ENCODE peak calls at places on chromosomes 1 and 21, in seven cellular contexts. D is transverse colon, W is tibial nerve, O is stomach, L is heart left ventricle, A is body of pancreas, T is spleen. U is an unnamed sample. For H3K4me1 and H3K36me3, the result is how much of the 10 kb centered on the place peaks cover.

GRCh38 chr1:185813401-185813979 is 79.3 kb downstream of the HMCN1 start:
- DNase-seq in W (no peak), D (peak), T (no peak), O (no peak), A (no peak), L (no peak), U (no peak)

GRCh38 chr1:87682565-87682964 is 353.9 kb downstream of the LMO4 start:
- DNase-seq in A (no peak), W (no peak), L (no peak), O (no peak), T (no peak), D (no peak), U (no peak)

GRCh38 chr21:25790122-25790951 is 55.6 kb downstream of the GABPA start:
- DNase-seq in L (no peak), W (no peak), A (no peak), O (no peak), D (no peak), T (no peak), U (no peak)

GRCh38 chr1:247487057-247487456 is 29.2 kb upstream of the OR2B11 start:
- DNase-seq in D (peak), A (no peak), T (no peak), L (no peak), W (no peak), O (no peak), U (no peak)

GRCh38 chr1:220808501-220809186 is 21.9 kb downstream of the MTARC1 start:
- DNase-seq in O (no peak), A (no peak), L (no peak), T (no peak), W (no peak), D (no peak), U (no peak)

GRCh38 chr1:82388679-82389078 is 587.9 kb downstream of the ADGRL2 start:
- DNase-seq in D (no peak), A (peak), L (no peak), O (no peak), W (no peak), T (no peak), U (no peak)

GRCh38 chr1:8135250-8135649 is 109.1 kb upstream of the ERRFI1 start:
- DNase-seq in D (no peak), T (no peak), W (no peak), A (no peak), O (no peak), L (no peak), U (no peak)

GRCh38 chr21:27024316-27024715 is 57.4 kb upstream of the ADAMTS5 start:
- DNase-seq in A (no peak), W (no peak), L (no peak), O (no peak), T (no peak), D (no peak), U (no peak)

GRCh38 chr1:232841823-232842565 is 36.8 kb downstream of the MAP10 start:
- DNase-seq in D (no peak), O (no peak), A (no peak), T (no peak), L (no peak), W (no peak), U (no peak)

GRCh38 chr1:45687753-45688737 is at the start of gene TMEM69:
- DNase-seq in L (peak), T (peak), O (peak), W (peak), A (peak), D (peak), U (peak)

GRCh38 chr1:9093096-9093495 is 23.7 kb upstream of the SLC2A5 start:
- DNase-seq in L (no peak), D (no peak), A (no peak), W (no peak), O (no peak), T (no peak), U (no peak)

GRCh38 chr1:231626951-231627614 is 493 bp downstream of the DISC1 start:
- DNase-seq in T (peak), A (peak), O (peak), W (peak), L (peak), D (peak), U (peak)

GRCh38 chr1:7471836-7472235 is 299.3 kb upstream of the VAMP3 start:
- DNase-seq in A (no peak), O (no peak), D (no peak), L (no peak), T (no peak), W (no peak), U (no peak)

GRCh38 chr1:65615859-65616258 is 176.8 kb upstream of the PDE4B start:
- DNase-seq in O (no peak), D (no peak), A (no peak), T (no peak), W (no peak), L (no peak), U (no peak)

GRCh38 chr1:214146523-214146922 is 134.4 kb upstream of the SMYD2 start:
- DNase-seq in T (no peak), L (no peak), O (no peak), W (no peak), A (no peak), D (peak), U (no peak)

GRCh38 chr1:43337588-43337987 is at the start of gene MPL:
- DNase-seq in T (no peak), D (no peak), W (no peak), O (no peak), L (no peak), A (no peak), U (no peak)

GRCh38 chr1:228276901-228277490 is 69.2 kb downstream of the OBSCN start:
- DNase-seq in O (no peak), A (no peak), D (no peak), T (peak), W (no peak), L (peak), U (peak)

GRCh38 chr1:89715677-89716076 is 82.8 kb downstream of the LRRC8C start:
- DNase-seq in L (no peak), T (no peak), W (no peak), D (no peak), O (no peak), A (no peak), U (no peak)

GRCh38 chr1:20950689-20951088 is 163.6 kb upstream of the HP1BP3 start:
- DNase-seq in A (no peak), D (no peak), L (no peak), W (no peak), T (no peak), O (no peak), U (no peak)

GRCh38 chr1:171468120-171468790 is 17.1 kb upstream of the PRRC2C start:
- DNase-seq in D (no peak), A (no peak), L (no peak), T (no peak), W (no peak), O (no peak), U (no peak)

GRCh38 chr1:157992031-157992568 is 1.3 kb upstream of the KIRREL1 start:
- DNase-seq in W (peak), L (peak), A (peak), D (peak), O (peak), T (no peak), U (peak)

GRCh38 chr1:192952646-192953045 is 106.5 kb downstream of the UCHL5 start:
- DNase-seq in A (no peak), D (no peak), T (no peak), O (no peak), L (no peak), W (no peak), U (no peak)

GRCh38 chr1:46522184-46522968 is 29.1 kb downstream of the KNCN start:
- DNase-seq in A (peak), O (peak), L (no peak), T (peak), D (peak), W (peak), U (no peak)

GRCh38 chr1:15100369-15101111 is 53.0 kb upstream of the TMEM51 start:
- DNase-seq in T (no peak), O (peak), A (peak), L (no peak), W (no peak), D (peak), U (peak)

GRCh38 chr21:36504067-36505058 is 24.4 kb upstream of the CLDN14 start:
- DNase-seq in L (no peak), W (no peak), T (no peak), A (peak), O (no peak), D (peak), U (no peak)

GRCh38 chr1:246518456-246519205 is 11.6 kb upstream of the SMYD3 start:
- DNase-seq in A (no peak), D (no peak), W (no peak), T (no peak), L (no peak), O (no peak), U (no peak)

GRCh38 chr21:46092811-46093667 is 4.9 kb upstream of the COL6A2 start:
- DNase-seq in D (no peak), O (peak), W (no peak), L (peak), A (no peak), T (no peak), U (no peak)

GRCh38 chr1:178942285-178943218 is 71.7 kb upstream of the ANGPTL1 start:
- DNase-seq in T (no peak), L (peak), O (no peak), A (no peak), D (no peak), W (no peak), U (no peak)

GRCh38 chr21:34846601-34847112 is 177.9 kb downstream of the CLIC6 start:
- DNase-seq in A (no peak), O (no peak), D (peak), W (no peak), L (no peak), T (no peak), U (no peak)

GRCh38 chr1:192573499-192573898 is 2.1 kb upstream of the RGS1 start:
- DNase-seq in L (no peak), W (no peak), T (no peak), O (no peak), A (no peak), D (no peak), U (no peak)

GRCh38 chr1:247392088-247392487 is 23.9 kb upstream of the NLRP3 start:
- DNase-seq in A (no peak), W (no peak), T (no peak), D (no peak), L (no peak), O (no peak), U (no peak)

GRCh38 chr1:114458208-114458777 is 52.7 kb downstream of the TRIM33 start:
- DNase-seq in A (no peak), L (no peak), O (no peak), T (no peak), D (no peak), W (no peak), U (no peak)
- TF ChIP-seq POLR2A in A (no peak), L (no peak), O (no peak), T (no peak), D (no peak), W (no peak), U (no peak)

GRCh38 chr1:154326546-154327465 is 1.5 kb downstream of the ATP8B2 start:
- DNase-seq in O (no peak), D (no peak), L (peak), W (peak), T (no peak), A (peak), U (peak)
- H3K4me1 ChIP-seq in O (half or more), D (under half), L (under half), W (under half), T (half or more), A (under half), U (under half)

DNA sequence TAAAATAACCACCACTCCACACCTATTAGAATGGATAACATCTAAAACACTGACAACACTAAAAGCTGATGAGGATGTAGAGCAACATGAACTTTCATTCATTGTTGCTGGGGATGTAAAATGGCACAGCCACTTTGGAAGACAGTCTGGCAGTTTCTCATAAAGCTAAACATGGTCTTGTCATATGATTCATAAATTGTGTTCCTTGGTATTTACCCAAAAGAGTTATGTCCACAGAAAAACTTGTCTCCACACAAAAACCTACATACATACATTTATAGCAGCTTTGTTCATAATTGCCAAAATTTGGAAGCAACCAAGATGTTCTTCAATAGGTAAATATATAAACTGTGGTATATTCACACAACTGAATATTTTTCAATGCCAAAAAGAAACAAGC is 16.0 kb upstream of the XCL1 start:
- DNase-seq in W (no peak), O (no peak), L (no peak), T (no peak), A (no peak), D (no peak), U (no peak)
- H3K36me3 ChIP-seq in W (under half), O (under half), L (under half), T (under half), A (under half), D (under half), U (under half)

GRCh38 chr1:31957701-31958674 is 19.8 kb upstream of the PTP4A2 start:
- DNase-seq in D (no peak), O (no peak), T (no peak), L (no peak), W (no peak), A (no peak), U (no peak)
- TF ChIP-seq POLR2A in D (no peak), O (no peak), T (no peak), L (no peak), W (no peak), A (no peak), U (no peak)

DNA sequence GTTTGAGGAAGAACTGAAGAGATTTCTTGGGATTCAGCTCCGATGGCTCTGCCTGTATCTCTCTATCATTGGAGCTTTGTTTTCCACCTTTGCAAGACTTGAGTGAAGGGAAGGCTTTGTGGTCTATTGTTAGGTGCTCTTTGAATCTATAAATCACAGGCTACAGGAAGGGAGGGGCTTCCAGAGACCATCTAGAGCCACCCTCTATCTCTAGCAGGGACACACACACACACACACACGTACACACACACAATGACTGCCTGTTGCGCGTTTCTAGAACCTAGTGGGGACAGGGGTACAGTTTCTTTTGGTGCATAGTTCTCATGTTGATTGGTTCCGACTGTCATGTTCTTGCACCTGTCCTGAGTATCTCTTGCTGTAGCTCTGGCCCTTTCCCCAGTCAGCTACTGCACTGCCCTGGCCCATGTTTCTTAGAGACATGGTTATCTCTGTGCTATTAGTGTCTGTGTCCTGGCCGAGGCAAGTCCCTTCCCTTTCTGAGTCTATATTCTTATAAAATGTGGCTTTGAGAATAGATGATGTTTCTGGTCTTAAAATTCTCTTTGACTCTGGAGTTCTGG is 60.7 kb downstream of the MAN1C1 start:
- DNase-seq in L (no peak), A (no peak), T (peak), W (no peak), O (no peak), D (no peak), U (no peak)
- H3K4me1 ChIP-seq in L (under half), A (under half), T (under half), W (under half), O (under half), D (under half), U (under half)

DNA sequence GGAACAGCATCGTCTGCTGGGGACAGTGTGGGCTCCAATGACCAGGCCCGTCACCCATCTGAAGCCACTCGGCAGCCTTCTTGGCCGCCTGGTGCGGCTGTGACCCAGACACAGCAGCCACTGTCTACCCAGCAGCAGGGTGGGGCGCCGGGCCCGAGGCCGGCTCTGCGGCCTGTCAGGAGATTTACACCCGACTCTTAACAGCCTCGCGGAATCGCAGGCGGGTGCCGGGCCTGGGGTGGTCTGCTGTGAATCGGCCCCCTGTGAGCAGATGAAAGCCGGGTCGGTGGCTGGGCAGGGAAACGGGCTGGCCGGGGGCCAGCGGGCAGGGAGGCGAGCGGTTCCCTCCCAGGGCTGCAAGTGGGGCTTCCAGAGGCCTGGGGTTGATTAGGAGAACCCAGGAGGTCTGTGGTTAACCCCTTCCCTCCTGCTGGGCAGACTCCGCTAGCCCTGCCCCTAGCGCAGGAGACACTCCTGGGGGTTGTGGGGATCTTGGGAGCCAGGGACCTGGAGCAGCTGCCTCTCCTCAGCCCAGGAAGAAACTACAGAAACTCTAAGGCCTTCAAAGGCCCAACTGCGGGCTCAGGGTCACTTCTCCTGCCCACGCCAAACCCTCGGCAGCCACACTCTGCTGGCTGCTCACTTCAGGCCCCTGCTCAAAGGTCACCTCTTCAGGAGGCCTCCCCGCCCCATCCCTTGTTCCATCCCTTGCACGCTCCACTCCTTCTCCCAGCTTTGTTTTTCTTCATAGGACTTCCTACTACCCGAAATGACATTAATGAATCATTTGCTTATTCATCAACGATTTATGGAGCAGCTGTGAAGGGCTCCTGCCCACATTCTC is 15.6 kb downstream of the RUNX3 start:
- DNase-seq in L (no peak), W (no peak), D (peak), A (no peak), O (no peak), T (no peak), U (peak)
- H3K36me3 ChIP-seq in L (under half), W (under half), D (under half), A (under half), O (under half), T (half or more), U (under half)

U was measured in Peyer's patch.